ENCODE peak calls at places on chromosomes 12 and 14, in six cellular contexts. One of them, this sample, is unnamed.
A peak's percentile ranks its signal among the peaks of the same experiment; 100 is the strongest.

GRCh38 chr12:6697584-6698351 is 2.8 kb downstream of the PIANP start:
- DNase-seq in hippocampal formation: no peak
- DNase-seq in body of pancreas: peak; percentile 44
- DNase-seq in GM06990: no peak
- DNase-seq in stimulated activated CD4-positive, alpha-beta T cell treated with anti-CD3 and anti-CD28 coated beads, Interleukin-1b, Interleukin-23, amount 100 ng/mL, for 24 hours: no peak
- DNase-seq in adipocyte: peak; percentile 63
- DNase-seq in this sample: no peak

GRCh38 chr12:4114986-4115385 is 158.6 kb upstream of the CCND2 start:
- DNase-seq in GM06990: no peak
- DNase-seq in adipocyte: no peak
- DNase-seq in stimulated activated CD4-positive, alpha-beta T cell treated with anti-CD3 and anti-CD28 coated beads, Interleukin-1b, Interleukin-23, amount 100 ng/mL, for 24 hours: no peak
- DNase-seq in body of pancreas: no peak
- DNase-seq in hippocampal formation: no peak
- DNase-seq in this sample: no peak

GRCh38 chr12:106147956-106148355 is 9.2 kb upstream of the NUAK1 start:
- DNase-seq in stimulated activated CD4-positive, alpha-beta T cell treated with anti-CD3 and anti-CD28 coated beads, Interleukin-1b, Interleukin-23, amount 100 ng/mL, for 24 hours: no peak
- DNase-seq in adipocyte: no peak
- DNase-seq in hippocampal formation: peak; percentile 35
- DNase-seq in body of pancreas: peak; percentile 90
- DNase-seq in GM06990: no peak
- DNase-seq in this sample: peak; percentile 56

GRCh38 chr14:99820702-99821331 is 27.6 kb downstream of the EML1 start:
- DNase-seq in adipocyte: no peak
- DNase-seq in hippocampal formation: no peak
- DNase-seq in stimulated activated CD4-positive, alpha-beta T cell treated with anti-CD3 and anti-CD28 coated beads, Interleukin-1b, Interleukin-23, amount 100 ng/mL, for 24 hours: no peak
- DNase-seq in body of pancreas: no peak
- DNase-seq in GM06990: no peak
- DNase-seq in this sample: no peak

GRCh38 chr12:33555128-33555527 is 115.5 kb upstream of the SYT10 start:
- DNase-seq in adipocyte: no peak
- DNase-seq in hippocampal formation: no peak
- DNase-seq in body of pancreas: no peak
- DNase-seq in stimulated activated CD4-positive, alpha-beta T cell treated with anti-CD3 and anti-CD28 coated beads, Interleukin-1b, Interleukin-23, amount 100 ng/mL, for 24 hours: no peak
- DNase-seq in GM06990: no peak
- DNase-seq in this sample: no peak

GRCh38 chr12:98417303-98417702 is 98.1 kb upstream of the TMPO start:
- DNase-seq in adipocyte: no peak
- DNase-seq in hippocampal formation: no peak
- DNase-seq in stimulated activated CD4-positive, alpha-beta T cell treated with anti-CD3 and anti-CD28 coated beads, Interleukin-1b, Interleukin-23, amount 100 ng/mL, for 24 hours: no peak
- DNase-seq in body of pancreas: no peak
- DNase-seq in GM06990: no peak
- DNase-seq in this sample: no peak

GRCh38 chr12:66118240-66118891 is 12.2 kb downstream of the LLPH start:
- DNase-seq in adipocyte: no peak
- DNase-seq in hippocampal formation: no peak
- DNase-seq in body of pancreas: no peak
- DNase-seq in GM06990: no peak
- DNase-seq in stimulated activated CD4-positive, alpha-beta T cell treated with anti-CD3 and anti-CD28 coated beads, Interleukin-1b, Interleukin-23, amount 100 ng/mL, for 24 hours: no peak
- DNase-seq in this sample: no peak

GRCh38 chr12:64061868-64062375 is 160.2 kb downstream of the KICS2 start:
- DNase-seq in hippocampal formation: no peak
- DNase-seq in stimulated activated CD4-positive, alpha-beta T cell treated with anti-CD3 and anti-CD28 coated beads, Interleukin-1b, Interleukin-23, amount 100 ng/mL, for 24 hours: no peak
- DNase-seq in adipocyte: peak; percentile 13
- DNase-seq in GM06990: no peak
- DNase-seq in body of pancreas: no peak
- DNase-seq in this sample: no peak

GRCh38 chr14:82075566-82075965 is 541.9 kb upstream of the SEL1L start:
- DNase-seq in stimulated activated CD4-positive, alpha-beta T cell treated with anti-CD3 and anti-CD28 coated beads, Interleukin-1b, Interleukin-23, amount 100 ng/mL, for 24 hours: no peak
- DNase-seq in body of pancreas: peak; percentile 61
- DNase-seq in hippocampal formation: no peak
- DNase-seq in adipocyte: peak; percentile 14
- DNase-seq in GM06990: no peak
- DNase-seq in this sample: no peak

GRCh38 chr12:10562306-10562933 is 51.0 kb downstream of the MAGOHB start:
- DNase-seq in GM06990: no peak
- DNase-seq in stimulated activated CD4-positive, alpha-beta T cell treated with anti-CD3 and anti-CD28 coated beads, Interleukin-1b, Interleukin-23, amount 100 ng/mL, for 24 hours: no peak
- DNase-seq in adipocyte: peak; percentile 78
- DNase-seq in body of pancreas: no peak
- DNase-seq in hippocampal formation: peak; percentile 62
- DNase-seq in this sample: no peak

GRCh38 chr14:79583738-79584405 is 627.4 kb downstream of the DIO2 start:
- DNase-seq in body of pancreas: no peak
- DNase-seq in GM06990: no peak
- DNase-seq in stimulated activated CD4-positive, alpha-beta T cell treated with anti-CD3 and anti-CD28 coated beads, Interleukin-1b, Interleukin-23, amount 100 ng/mL, for 24 hours: no peak
- DNase-seq in adipocyte: peak; percentile 67
- DNase-seq in hippocampal formation: no peak
- DNase-seq in this sample: no peak

GRCh38 chr12:49667319-49668090 is 39.7 kb downstream of the FMNL3 start:
- DNase-seq in body of pancreas: no peak
- DNase-seq in GM06990: no peak
- DNase-seq in adipocyte: peak; percentile 40
- DNase-seq in hippocampal formation: no peak
- DNase-seq in stimulated activated CD4-positive, alpha-beta T cell treated with anti-CD3 and anti-CD28 coated beads, Interleukin-1b, Interleukin-23, amount 100 ng/mL, for 24 hours: no peak
- DNase-seq in this sample: no peak

GRCh38 chr12:124565071-124565491 is 2.3 kb downstream of the NCOR2 start:
- DNase-seq in stimulated activated CD4-positive, alpha-beta T cell treated with anti-CD3 and anti-CD28 coated beads, Interleukin-1b, Interleukin-23, amount 100 ng/mL, for 24 hours: no peak
- DNase-seq in body of pancreas: peak; percentile 58
- DNase-seq in adipocyte: peak; percentile 39
- DNase-seq in GM06990: no peak
- DNase-seq in hippocampal formation: peak; percentile 49
- DNase-seq in this sample: peak; percentile 50

GRCh38 chr14:49893309-49894213 is 679 bp downstream of the ARF6 start:
- DNase-seq in hippocampal formation: no peak
- DNase-seq in adipocyte: peak; percentile 71
- DNase-seq in GM06990: peak; percentile 84
- DNase-seq in stimulated activated CD4-positive, alpha-beta T cell treated with anti-CD3 and anti-CD28 coated beads, Interleukin-1b, Interleukin-23, amount 100 ng/mL, for 24 hours: peak; percentile 52
- DNase-seq in body of pancreas: peak; percentile 61
- DNase-seq in this sample: no peak

GRCh38 chr12:93176610-93177126 is 201.1 kb upstream of the NUDT4 start:
- DNase-seq in body of pancreas: no peak
- DNase-seq in stimulated activated CD4-positive, alpha-beta T cell treated with anti-CD3 and anti-CD28 coated beads, Interleukin-1b, Interleukin-23, amount 100 ng/mL, for 24 hours: no peak
- DNase-seq in adipocyte: peak; percentile 50
- DNase-seq in hippocampal formation: no peak
- DNase-seq in GM06990: no peak
- DNase-seq in this sample: no peak

GRCh38 chr12:25262696-25263095 is 12.0 kb upstream of the KRAS start:
- DNase-seq in GM06990: no peak
- DNase-seq in adipocyte: no peak
- DNase-seq in stimulated activated CD4-positive, alpha-beta T cell treated with anti-CD3 and anti-CD28 coated beads, Interleukin-1b, Interleukin-23, amount 100 ng/mL, for 24 hours: no peak
- DNase-seq in hippocampal formation: no peak
- DNase-seq in body of pancreas: no peak
- DNase-seq in this sample: no peak

GRCh38 chr14:28609228-28609828 is 157.3 kb upstream of the FOXG1 start:
- DNase-seq in GM06990: no peak
- DNase-seq in hippocampal formation: peak; percentile 93
- DNase-seq in adipocyte: peak; percentile 87
- DNase-seq in body of pancreas: peak; percentile 67
- DNase-seq in stimulated activated CD4-positive, alpha-beta T cell treated with anti-CD3 and anti-CD28 coated beads, Interleukin-1b, Interleukin-23, amount 100 ng/mL, for 24 hours: no peak
- DNase-seq in this sample: peak; percentile 81